ENCODE peak calls at places on chromosomes 6 and 20, in five cellular contexts. N is AG08396; O is upper lobe of right lung; T is stimulated activated naive CD8-positive, alpha-beta T cell treated with anti-CD3 and anti-CD28 coated beads, Interleukin-15, Interleukin-2, amounts not matched to agents 100 U/mL and 50 U/mL, for 24 hours; Z is NCI-H1436. G is an unnamed sample.

GRCh38 chr6:42222450-42222849 is 4.8 kb upstream of the MRPS10 start:
- DNase-seq in N (no peak), O (no peak), T (no peak), Z (no peak), G (no peak)

GRCh38 chr20:5621305-5621704 is 128.9 kb upstream of the SHLD1 start:
- DNase-seq in N (no peak), O (no peak), T (no peak), Z (peak), G (no peak)

GRCh38 chr6:80543598-80544181 is 437.2 kb downstream of the BCKDHB start:
- DNase-seq in N (peak), O (no peak), T (no peak), Z (no peak), G (no peak)

GRCh38 chr6:110493253-110493800 is 16.9 kb upstream of the SLC22A16 start:
- DNase-seq in N (no peak), O (no peak), T (no peak), Z (peak), G (no peak)

GRCh38 chr6:32167154-32167760 is 2.9 kb downstream of the EGFL8 start:
- DNase-seq in N (no peak), O (no peak), T (no peak), Z (no peak), G (no peak)

GRCh38 chr20:13659288-13659687 is 20.6 kb upstream of the TASP1 start:
- DNase-seq in N (no peak), O (no peak), T (no peak), Z (no peak), G (no peak)

GRCh38 chr6:29834564-29835436 is 7.2 kb downstream of the HLA-G start:
- DNase-seq in N (peak), O (no peak), T (peak), Z (no peak), G (peak)

GRCh38 chr6:11609324-11610071 is 71.9 kb downstream of the TMEM170B start:
- DNase-seq in N (peak), O (no peak), T (no peak), Z (no peak), G (no peak)

GRCh38 chr20:52830598-52830997 is 141.6 kb upstream of the TSHZ2 start:
- DNase-seq in N (no peak), O (no peak), T (no peak), Z (no peak), G (no peak)

GRCh38 chr6:116060572-116061283 is at the start of gene FRK:
- DNase-seq in N (no peak), O (no peak), T (no peak), Z (peak), G (no peak)

GRCh38 chr6:136181858-136182257 is 68.3 kb downstream of the MTFR2 start:
- DNase-seq in N (no peak), O (no peak), T (no peak), Z (no peak), G (no peak)

GRCh38 chr6:116139917-116140316 is 14.0 kb upstream of the COL10A1 start:
- DNase-seq in N (no peak), O (no peak), T (no peak), Z (no peak), G (no peak)

GRCh38 chr20:19786311-19786710 is 28.3 kb downstream of the RIN2 start:
- DNase-seq in N (peak), O (no peak), T (no peak), Z (no peak), G (no peak)

GRCh38 chr6:15512126-15512525 is 150.7 kb downstream of the DTNBP1 start:
- DNase-seq in N (no peak), O (no peak), T (no peak), Z (no peak), G (no peak)

GRCh38 chr20:991850-992249 is 10.3 kb downstream of the RSPO4 start:
- DNase-seq in N (no peak), O (no peak), T (peak), Z (no peak), G (no peak)

GRCh38 chr6:126682440-126682839 is 342.5 kb downstream of the CENPW start:
- DNase-seq in N (no peak), O (no peak), T (no peak), Z (no peak), G (no peak)

GRCh38 chr20:6590891-6591679 is 176.4 kb upstream of the BMP2 start:
- DNase-seq in N (peak), O (no peak), T (no peak), Z (no peak), G (no peak)

GRCh38 chr6:125380474-125380873 is 78.7 kb upstream of the HDDC2 start:
- DNase-seq in N (no peak), O (no peak), T (no peak), Z (no peak), G (no peak)

GRCh38 chr6:21666788-21667681 is 73.5 kb downstream of the SOX4 start:
- DNase-seq in N (no peak), O (no peak), T (no peak), Z (no peak), G (no peak)

GRCh38 chr6:158852312-158853071 is 33.3 kb upstream of the EZR start:
- DNase-seq in N (no peak), O (no peak), T (no peak), Z (no peak), G (no peak)

GRCh38 chr20:40467703-40468411 is 221.2 kb downstream of the MAFB start:
- DNase-seq in N (no peak), O (no peak), T (no peak), Z (no peak), G (no peak)

GRCh38 chr6:689223-689622 is 3.7 kb downstream of the EXOC2 start:
- DNase-seq in N (no peak), O (no peak), T (no peak), Z (no peak), G (no peak)

GRCh38 chr6:160360955-160361354 is 12.8 kb downstream of the SLC22A3 start:
- DNase-seq in N (no peak), O (no peak), T (no peak), Z (no peak), G (no peak)

GRCh38 chr6:150765457-150765764 is 100.1 kb upstream of the MTHFD1L start:
- DNase-seq in N (no peak), O (no peak), T (no peak), Z (no peak), G (no peak)

GRCh38 chr6:157265630-157266029 is 57.7 kb downstream of the TMEM242 start:
- DNase-seq in N (no peak), O (peak), T (no peak), Z (peak), G (no peak)

GRCh38 chr6:138087549-138087948 is 19.7 kb downstream of the PERP start:
- DNase-seq in N (no peak), O (no peak), T (no peak), Z (no peak), G (no peak)

GRCh38 chr6:125658125-125658524 is 91.3 kb upstream of the HEY2 start:
- DNase-seq in N (no peak), O (no peak), T (no peak), Z (no peak), G (no peak)

GRCh38 chr6:170136541-170137175 is 154.2 kb downstream of the DLL1 start:
- DNase-seq in N (no peak), O (peak), T (no peak), Z (no peak), G (no peak)

GRCh38 chr20:47111576-47111975 is 216.9 kb downstream of the EYA2 start:
- DNase-seq in N (no peak), O (no peak), T (no peak), Z (no peak), G (no peak)

GRCh38 chr6:20661721-20662120 is 127.5 kb downstream of the CDKAL1 start:
- DNase-seq in N (no peak), O (no peak), T (no peak), Z (peak), G (no peak)

GRCh38 chr6:25441658-25442276 is 162.6 kb downstream of the CARMIL1 start:
- DNase-seq in N (no peak), O (no peak), T (no peak), Z (no peak), G (no peak)

GRCh38 chr6:70310063-70310694 is 7.3 kb upstream of the COL9A1 start:
- DNase-seq in N (no peak), O (no peak), T (no peak), Z (peak), G (no peak)

GRCh38 chr20:19783966-19784401 is 25.9 kb downstream of the RIN2 start:
- DNase-seq in N (no peak), O (peak), T (no peak), Z (no peak), G (no peak)

GRCh38 chr6:133132583-133132982 is 108.6 kb upstream of the EYA4 start:
- DNase-seq in N (no peak), O (no peak), T (no peak), Z (no peak), G (no peak)

GRCh38 chr6:125486881-125487280 is 185.1 kb upstream of the HDDC2 start:
- DNase-seq in N (no peak), O (no peak), T (no peak), Z (no peak), G (no peak)

GRCh38 chr6:4565301-4566250 is 210.6 kb upstream of the CDYL start:
- DNase-seq in N (no peak), O (no peak), T (no peak), Z (no peak), G (no peak)

GRCh38 chr6:8556370-8557018 is 121.1 kb upstream of the SLC35B3 start:
- DNase-seq in N (no peak), O (no peak), T (no peak), Z (no peak), G (no peak)

GRCh38 chr6:27777126-27777525 is 135.1 kb downstream of the OR2B2 start:
- DNase-seq in N (no peak), O (no peak), T (no peak), Z (no peak), G (no peak)

G was measured in activated T-helper 1 cell treated with Interleukin-2 at 50 U/mL for 16 hours.